ENCODE peak calls at places on chromosomes 1 and 21, in six cellular contexts. T is SJSA1; F is cardiac muscle cell; D is CD8-positive, alpha-beta memory T cell; E is heart right ventricle; X is uterus. C is an unnamed sample.
A peak's percentile ranks its signal among the peaks of the same experiment; 100 is the strongest.

GRCh38 chr1:1020415-1021009 is 592 bp downstream of the AGRN start:
- DNase-seq in T (no peak), F (no peak), D (no peak), E (no peak), X (no peak), C (no peak)

GRCh38 chr1:24920155-24920925 is 9.7 kb downstream of the RUNX3 start:
- DNase-seq in T (peak; percentile 82), F (peak; percentile 62), D (peak; percentile 65), E (no peak), X (peak; percentile 35), C (peak; percentile 51)

GRCh38 chr1:186536272-186536905 is 75.5 kb upstream of the PDC start:
- DNase-seq in T (no peak), F (peak; percentile 65), D (no peak), E (no peak), X (no peak), C (no peak)

GRCh38 chr1:184189361-184189760 is 137.8 kb downstream of the TSEN15 start:
- DNase-seq in T (no peak), F (peak; percentile 49), D (no peak), E (no peak), X (no peak), C (no peak)

GRCh38 chr1:109193653-109194590 is 19.8 kb upstream of the SARS1 start:
- DNase-seq in T (no peak), F (peak; percentile 35), D (peak; percentile 52), E (peak; percentile 16), X (no peak), C (peak; percentile 21)

GRCh38 chr1:187680823-187681222 is 852.1 kb downstream of the PLA2G4A start:
- DNase-seq in T (no peak), F (peak; percentile 47), D (no peak), E (no peak), X (no peak), C (no peak)

GRCh38 chr1:2543543-2544092 is 12.6 kb upstream of the TNFRSF14 start:
- DNase-seq in T (no peak), F (no peak), D (peak; percentile 73), E (no peak), X (no peak), C (no peak)

GRCh38 chr1:222933273-222933672 is 118.4 kb downstream of the DISP1 start:
- DNase-seq in T (no peak), F (no peak), D (no peak), E (no peak), X (no peak), C (no peak)

GRCh38 chr1:198553017-198553416 is 12.5 kb upstream of the ATP6V1G3 start:
- DNase-seq in T (no peak), F (no peak), D (no peak), E (no peak), X (no peak), C (no peak)

GRCh38 chr1:31985430-31985829 is 28.2 kb upstream of the KHDRBS1 start:
- DNase-seq in T (no peak), F (peak; percentile 13), D (no peak), E (no peak), X (no peak), C (no peak)

GRCh38 chr1:105137543-105138444 is 1388.1 kb downstream of the AMY1C start:
- DNase-seq in T (no peak), F (no peak), D (no peak), E (peak; percentile 11), X (no peak), C (no peak)

GRCh38 chr1:202085682-202086373 is 36.9 kb upstream of the GPR37L1 start:
- DNase-seq in T (no peak), F (peak; percentile 54), D (no peak), E (peak; percentile 17), X (no peak), C (no peak)

GRCh38 chr1:111204211-111204883 is 3.9 kb upstream of the DENND2D start:
- DNase-seq in T (no peak), F (no peak), D (peak; percentile 85), E (peak; percentile 54), X (no peak), C (no peak)

GRCh38 chr1:99598738-99599411 is 47.0 kb upstream of the PALMD start:
- DNase-seq in T (no peak), F (no peak), D (no peak), E (peak; percentile 21), X (peak; percentile 36), C (no peak)

GRCh38 chr1:35577071-35577998 is 4.2 kb downstream of the TFAP2E start:
- DNase-seq in T (no peak), F (no peak), D (peak; percentile 84), E (peak; percentile 51), X (no peak), C (peak; percentile 22)

GRCh38 chr1:109338091-109338490 is 31.3 kb upstream of the MYBPHL start:
- DNase-seq in T (no peak), F (no peak), D (no peak), E (no peak), X (no peak), C (no peak)

GRCh38 chr1:25990702-25991395 is 7.0 kb downstream of the PAFAH2 start:
- DNase-seq in T (no peak), F (no peak), D (peak; percentile 72), E (no peak), X (no peak), C (no peak)

GRCh38 chr1:8312235-8313218 is 5.4 kb upstream of the SLC45A1 start:
- DNase-seq in T (no peak), F (no peak), D (no peak), E (no peak), X (no peak), C (no peak)

GRCh38 chr1:26768755-26769154 is 19.0 kb upstream of the PIGV start:
- DNase-seq in T (no peak), F (peak; percentile 84), D (no peak), E (no peak), X (no peak), C (no peak)

GRCh38 chr1:198575715-198576641 is 35.5 kb upstream of the ATP6V1G3 start:
- DNase-seq in T (no peak), F (no peak), D (no peak), E (no peak), X (no peak), C (no peak)

GRCh38 chr21:41170442-41170841 is 2.5 kb downstream of the BACE2 start:
- DNase-seq in T (no peak), F (peak; percentile 57), D (no peak), E (peak; percentile 31), X (peak; percentile 32), C (no peak)

GRCh38 chr21:34592120-34592561 is 22.8 kb downstream of the RCAN1 start:
- DNase-seq in T (no peak), F (peak; percentile 49), D (no peak), E (peak; percentile 58), X (no peak), C (no peak)

GRCh38 chr1:54851928-54852524 is 35.0 kb downstream of the DHCR24 start:
- DNase-seq in T (no peak), F (no peak), D (no peak), E (no peak), X (no peak), C (no peak)

GRCh38 chr1:54853096-54853792 is 33.8 kb downstream of the DHCR24 start:
- DNase-seq in T (no peak), F (no peak), D (no peak), E (no peak), X (no peak), C (no peak)

GRCh38 chr1:54851406-54851805 is 35.6 kb downstream of the DHCR24 start:
- DNase-seq in T (no peak), F (no peak), D (no peak), E (no peak), X (no peak), C (no peak)

GRCh38 chr1:54854376-54855020 is 32.5 kb downstream of the DHCR24 start:
- DNase-seq in T (no peak), F (no peak), D (no peak), E (no peak), X (no peak), C (no peak)

DNA sequence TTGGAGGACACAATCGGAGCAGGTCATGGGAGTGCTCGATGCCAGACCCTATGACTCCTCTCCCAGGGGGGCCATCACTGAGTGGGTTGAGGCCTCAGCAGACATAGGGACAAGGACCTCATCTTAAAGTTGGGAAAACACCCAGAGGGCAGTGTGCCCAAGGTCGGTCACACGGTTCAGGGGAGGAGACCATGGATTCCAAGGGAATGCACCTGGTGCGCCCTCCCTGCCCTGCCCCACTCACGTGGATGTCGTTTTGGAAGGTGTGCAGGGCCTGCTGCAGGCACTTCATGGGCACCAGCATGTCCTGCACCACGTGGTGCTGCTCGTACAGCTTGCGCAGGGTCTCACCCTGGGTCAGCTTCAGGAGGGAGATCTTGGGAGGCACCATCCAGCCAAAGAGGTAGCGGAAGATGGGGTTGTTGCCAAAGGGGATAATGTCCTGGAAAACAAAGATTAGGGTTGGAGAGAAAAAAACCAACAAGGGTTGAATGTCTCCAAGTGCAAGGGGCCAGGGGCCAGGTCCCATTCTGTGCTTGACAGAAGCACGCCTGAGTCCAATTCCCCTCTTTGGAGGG is 33.1 kb downstream of the DHCR24 start:
- DNase-seq in T (no peak), F (no peak), D (no peak), E (no peak), X (no peak), C (no peak)
- H3K27ac ChIP-seq in T (no peak overlapping the region), F (no peak overlapping the region), D (no peak overlapping the region), E (no peak overlapping the region), X (no peak overlapping the region), C (no peak overlapping the region)

GRCh38 chr1:117147341-117147831 is 25.8 kb upstream of the TRIM45 start:
- DNase-seq in T (no peak), F (no peak), D (no peak), E (no peak), X (no peak), C (no peak)
- H3K27ac ChIP-seq in T (peak overlapping the region; percentile 82), F (no peak overlapping the region), D (no peak overlapping the region), E (no peak overlapping the region), X (no peak overlapping the region), C (no peak overlapping the region)

GRCh38 chr1:19411612-19412011 is 73.7 kb downstream of the CAPZB start:
- DNase-seq in T (no peak), F (no peak), D (no peak), E (no peak), X (no peak), C (no peak)
- H3K27ac ChIP-seq in T (no peak overlapping the region), F (no peak overlapping the region), D (no peak overlapping the region), E (peak overlapping the region; percentile 1), X (peak overlapping the region; percentile 89), C (no peak overlapping the region)

GRCh38 chr1:58013237-58013636 is 533.3 kb downstream of the OMA1 start:
- DNase-seq in T (no peak), F (no peak), D (no peak), E (no peak), X (no peak), C (no peak)
- H3K27ac ChIP-seq in T (no peak overlapping the region), F (no peak overlapping the region), D (no peak overlapping the region), E (no peak overlapping the region), X (no peak overlapping the region), C (no peak overlapping the region)

GRCh38 chr1:192171123-192171522 is 12.9 kb downstream of the RGS18 start:
- DNase-seq in T (no peak), F (no peak), D (no peak), E (no peak), X (no peak), C (no peak)
- H3K27ac ChIP-seq in T (no peak overlapping the region), F (no peak overlapping the region), D (no peak overlapping the region), E (no peak overlapping the region), X (no peak overlapping the region), C (no peak overlapping the region)

GRCh38 chr1:204072951-204073836 is at the start of gene SOX13:
- DNase-seq in T (peak; percentile 91), F (peak; percentile 94), D (no peak), E (peak; percentile 86), X (peak; percentile 94), C (peak; percentile 86)
- H3K27ac ChIP-seq in T (peak within 1 kb of the TSS; percentile 41), F (peak within 1 kb of the TSS; percentile 86), D (no peak within 1 kb of the TSS), E (peak within 1 kb of the TSS; percentile 95), X (peak within 1 kb of the TSS; percentile 99), C (peak within 1 kb of the TSS; percentile 80)

C was measured in tibial nerve.